ENCODE peak calls at places on chromosomes 11 and 22, in seven cellular contexts. Z, F, O, E, V, N and T are unnamed samples.
A peak's percentile ranks its signal among the peaks of the same experiment; 100 is the strongest.

GRCh38 chr11:73317373-73317772 is 9.3 kb downstream of the ARHGEF17 start:
- DNase-seq in Z (no peak), F (no peak), O (peak; percentile 51), E (peak; percentile 37), V (peak; percentile 39), N (peak; percentile 81), T (no peak)

GRCh38 chr11:72354356-72355115 is 79.8 kb downstream of the CLPB start:
- DNase-seq in Z (no peak), F (no peak), O (no peak), E (no peak), V (no peak), N (no peak), T (peak; percentile 78)

GRCh38 chr22:23862103-23862502 is 4.4 kb downstream of the SLC2A11 start:
- DNase-seq in Z (no peak), F (no peak), O (peak; percentile 70), E (peak; percentile 62), V (no peak), N (no peak), T (peak; percentile 77)

GRCh38 chr11:88421530-88421929 is 84.0 kb upstream of the CTSC start:
- DNase-seq in Z (no peak), F (no peak), O (peak; percentile 66), E (no peak), V (peak; percentile 24), N (no peak), T (no peak)

GRCh38 chr11:74806267-74806666 is 57.6 kb downstream of the RNF169 start:
- DNase-seq in Z (no peak), F (no peak), O (no peak), E (no peak), V (no peak), N (no peak), T (no peak)

GRCh38 chr22:48752451-48753380 is 1075.0 kb downstream of the BRD1 start:
- DNase-seq in Z (no peak), F (peak; percentile 62), O (no peak), E (no peak), V (no peak), N (no peak), T (no peak)

GRCh38 chr11:112219476-112220232 is 6.6 kb upstream of the PTS start:
- DNase-seq in Z (no peak), F (no peak), O (peak; percentile 87), E (peak; percentile 53), V (peak; percentile 52), N (no peak), T (peak; percentile 39)

GRCh38 chr22:42644422-42645340 is 4.3 kb upstream of the ATP5MGL start:
- DNase-seq in Z (no peak), F (peak; percentile 61), O (peak; percentile 67), E (peak; percentile 51), V (no peak), N (peak; percentile 69), T (no peak)

GRCh38 chr11:57597461-57597892 is at the start of gene SERPING1:
- DNase-seq in Z (peak; percentile 89), F (peak; percentile 26), O (peak; percentile 77), E (peak; percentile 62), V (peak; percentile 48), N (peak; percentile 73), T (no peak)

GRCh38 chr11:11849127-11849746 is 7.5 kb downstream of the USP47 start:
- DNase-seq in Z (no peak), F (no peak), O (peak; percentile 84), E (peak; percentile 78), V (peak; percentile 63), N (peak; percentile 22), T (peak; percentile 58)
- TF ChIP-seq CTCF in Z (peak; percentile 69), F (peak; percentile 50), O (peak; percentile 79), E (peak; percentile 41), V (peak; percentile 69), N (peak; percentile 73), T (peak; percentile 77)

DNA sequence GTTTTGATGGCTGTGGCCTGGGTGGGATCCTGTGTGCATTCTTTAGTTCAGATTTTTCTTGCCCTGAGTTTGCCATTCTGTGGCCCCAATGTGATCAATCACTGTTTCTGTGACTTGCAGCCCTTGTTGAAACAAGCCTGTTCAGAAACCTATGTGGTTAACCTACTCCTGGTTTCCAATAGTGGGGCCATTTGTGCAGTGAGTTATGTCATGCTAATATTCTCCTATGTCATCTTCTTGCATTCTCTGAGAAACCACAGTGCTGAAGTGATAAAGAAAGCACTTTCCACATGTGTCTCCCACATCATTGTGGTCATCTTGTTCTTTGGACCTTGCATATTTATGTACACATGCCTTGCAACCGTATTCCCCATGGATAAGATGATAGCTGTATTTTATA is 620 bp downstream of the OR4C16 start:
- DNase-seq in Z (no peak), F (no peak), O (no peak), E (no peak), V (no peak), N (no peak), T (no peak)
- H3K9me3 ChIP-seq in Z (no peaks in the 10 kb centered on the region), F (no peaks in the 10 kb centered on the region), O (peaks cover 5% of the 10 kb centered on the region), E (no peaks in the 10 kb centered on the region), V (no peaks in the 10 kb centered on the region), N (no peaks in the 10 kb centered on the region), T (no peaks in the 10 kb centered on the region)

GRCh38 chr11:103070142-103070541 is 21.8 kb downstream of the DCUN1D5 start:
- DNase-seq in Z (no peak), F (no peak), O (no peak), E (no peak), V (no peak), N (no peak), T (no peak)
- H3K4me1 ChIP-seq in Z (peaks cover 25% of the 10 kb centered on the region), F (no peaks in the 10 kb centered on the region), O (no peaks in the 10 kb centered on the region), E (peaks cover 10% of the 10 kb centered on the region), V (no peaks in the 10 kb centered on the region), N (no peaks in the 10 kb centered on the region), T (no peaks in the 10 kb centered on the region)

DNA sequence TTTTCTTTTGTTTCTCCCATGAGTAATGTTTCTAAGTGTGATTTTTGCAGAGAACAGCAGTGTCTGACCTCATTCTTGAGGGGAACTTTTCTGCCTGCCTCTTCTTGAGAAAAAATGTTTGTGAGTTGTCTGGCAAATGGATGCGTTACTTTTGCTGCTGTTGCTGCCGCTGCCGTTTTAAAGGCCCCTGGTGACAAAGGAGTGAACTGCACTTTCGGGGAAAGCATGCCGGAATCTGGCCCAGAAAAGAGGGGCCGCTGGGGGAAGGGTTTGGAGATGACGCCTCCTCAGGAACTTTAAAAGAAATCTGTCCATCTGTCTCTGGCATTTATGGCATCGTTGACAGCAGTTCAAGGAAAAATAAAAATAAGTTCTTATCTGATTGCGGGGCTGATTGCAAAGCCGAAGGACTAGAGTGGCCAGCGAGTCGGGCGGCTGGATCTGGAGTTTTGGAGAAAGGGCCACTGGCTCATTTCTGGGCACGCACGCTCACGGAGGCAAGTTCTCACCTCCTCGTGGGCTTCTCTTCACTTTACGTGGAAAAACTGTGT is 16.5 kb downstream of the ZBTB16 start:
- DNase-seq in Z (no peak), F (no peak), O (peak; percentile 83), E (no peak), V (no peak), N (no peak), T (peak; percentile 57)
- TF ChIP-seq CTCF in Z (peak; percentile 32), F (peak; percentile 38), O (peak; percentile 82), E (no peak), V (peak; percentile 57), N (peak; percentile 74), T (peak; percentile 80)

GRCh38 chr11:41039592-41039991 is 419.9 kb downstream of the LRRC4C start:
- DNase-seq in Z (no peak), F (no peak), O (no peak), E (no peak), V (no peak), N (no peak), T (no peak)
- H3K9me3 ChIP-seq in Z (no peaks in the 10 kb centered on the region), F (no peaks in the 10 kb centered on the region), O (no peaks in the 10 kb centered on the region), E (no peaks in the 10 kb centered on the region), V (no peaks in the 10 kb centered on the region), N (no peaks in the 10 kb centered on the region), T (no peaks in the 10 kb centered on the region)